ENCODE peak calls at places on chromosomes 7 and 10, in eight cellular contexts. One of them, this sample, is unnamed.

GRCh38 chr7:95798401-95798930 is 26.1 kb downstream of the DYNC1I1 start:
- DNase-seq in HFFc6: no peak
- DNase-seq in activated CD4-positive, alpha-beta T cell treated with anti-CD3 and anti-CD28 coated beads for 48 hours: no peak
- DNase-seq in fibroblast of the aortic adventitia: no peak
- DNase-seq in left lobe of liver: no peak
- DNase-seq in caudate nucleus: no peak
- DNase-seq in RKO: no peak
- DNase-seq in heart right ventricle: no peak
- DNase-seq in this sample: peak

GRCh38 chr7:27784399-27785053 is 44.6 kb downstream of the TAX1BP1 start:
- DNase-seq in caudate nucleus: no peak
- DNase-seq in activated CD4-positive, alpha-beta T cell treated with anti-CD3 and anti-CD28 coated beads for 48 hours: peak
- DNase-seq in fibroblast of the aortic adventitia: peak
- DNase-seq in RKO: peak
- DNase-seq in HFFc6: peak
- DNase-seq in heart right ventricle: no peak
- DNase-seq in left lobe of liver: no peak
- DNase-seq in this sample: no peak

GRCh38 chr7:26467104-26467503 is 175.4 kb downstream of the SNX10 start:
- DNase-seq in activated CD4-positive, alpha-beta T cell treated with anti-CD3 and anti-CD28 coated beads for 48 hours: no peak
- DNase-seq in left lobe of liver: no peak
- DNase-seq in caudate nucleus: no peak
- DNase-seq in HFFc6: no peak
- DNase-seq in fibroblast of the aortic adventitia: no peak
- DNase-seq in RKO: no peak
- DNase-seq in heart right ventricle: no peak
- DNase-seq in this sample: no peak

GRCh38 chr10:10489086-10489485 is 528.6 kb upstream of the CELF2 start:
- DNase-seq in heart right ventricle: no peak
- DNase-seq in RKO: no peak
- DNase-seq in activated CD4-positive, alpha-beta T cell treated with anti-CD3 and anti-CD28 coated beads for 48 hours: no peak
- DNase-seq in left lobe of liver: no peak
- DNase-seq in HFFc6: no peak
- DNase-seq in fibroblast of the aortic adventitia: no peak
- DNase-seq in caudate nucleus: no peak
- DNase-seq in this sample: no peak

GRCh38 chr7:138257459-138258193 is 181.4 kb downstream of the AKR1D1 start:
- DNase-seq in activated CD4-positive, alpha-beta T cell treated with anti-CD3 and anti-CD28 coated beads for 48 hours: no peak
- DNase-seq in heart right ventricle: peak
- DNase-seq in caudate nucleus: no peak
- DNase-seq in HFFc6: no peak
- DNase-seq in RKO: no peak
- DNase-seq in left lobe of liver: no peak
- DNase-seq in fibroblast of the aortic adventitia: peak
- DNase-seq in this sample: no peak

GRCh38 chr10:36608866-36609265 is 516.5 kb upstream of the ANKRD30A start:
- DNase-seq in caudate nucleus: no peak
- DNase-seq in HFFc6: no peak
- DNase-seq in left lobe of liver: no peak
- DNase-seq in activated CD4-positive, alpha-beta T cell treated with anti-CD3 and anti-CD28 coated beads for 48 hours: no peak
- DNase-seq in heart right ventricle: no peak
- DNase-seq in RKO: no peak
- DNase-seq in fibroblast of the aortic adventitia: peak
- DNase-seq in this sample: no peak

GRCh38 chr7:49398730-49399129 is 374.7 kb upstream of the VWC2 start:
- DNase-seq in heart right ventricle: no peak
- DNase-seq in RKO: peak
- DNase-seq in caudate nucleus: no peak
- DNase-seq in HFFc6: no peak
- DNase-seq in left lobe of liver: no peak
- DNase-seq in activated CD4-positive, alpha-beta T cell treated with anti-CD3 and anti-CD28 coated beads for 48 hours: no peak
- DNase-seq in fibroblast of the aortic adventitia: no peak
- DNase-seq in this sample: no peak

GRCh38 chr7:152313879-152314604 is 121.8 kb downstream of the KMT2C start:
- DNase-seq in RKO: peak
- DNase-seq in HFFc6: peak
- DNase-seq in activated CD4-positive, alpha-beta T cell treated with anti-CD3 and anti-CD28 coated beads for 48 hours: no peak
- DNase-seq in left lobe of liver: no peak
- DNase-seq in caudate nucleus: no peak
- DNase-seq in heart right ventricle: peak
- DNase-seq in fibroblast of the aortic adventitia: peak
- DNase-seq in this sample: peak

GRCh38 chr10:92801978-92802872 is 46.1 kb upstream of the EXOC6 start:
- DNase-seq in caudate nucleus: no peak
- DNase-seq in heart right ventricle: no peak
- DNase-seq in left lobe of liver: no peak
- DNase-seq in fibroblast of the aortic adventitia: no peak
- DNase-seq in activated CD4-positive, alpha-beta T cell treated with anti-CD3 and anti-CD28 coated beads for 48 hours: no peak
- DNase-seq in RKO: no peak
- DNase-seq in HFFc6: no peak
- DNase-seq in this sample: no peak

GRCh38 chr7:26864309-26865093 is at the start of gene SKAP2:
- DNase-seq in RKO: peak
- DNase-seq in left lobe of liver: peak
- DNase-seq in fibroblast of the aortic adventitia: peak
- DNase-seq in activated CD4-positive, alpha-beta T cell treated with anti-CD3 and anti-CD28 coated beads for 48 hours: peak
- DNase-seq in HFFc6: peak
- DNase-seq in caudate nucleus: peak
- DNase-seq in heart right ventricle: peak
- DNase-seq in this sample: peak

GRCh38 chr10:5259132-5259951 is 62.7 kb downstream of the AKR1C4 start:
- DNase-seq in HFFc6: no peak
- DNase-seq in activated CD4-positive, alpha-beta T cell treated with anti-CD3 and anti-CD28 coated beads for 48 hours: no peak
- DNase-seq in caudate nucleus: no peak
- DNase-seq in heart right ventricle: no peak
- DNase-seq in left lobe of liver: no peak
- DNase-seq in fibroblast of the aortic adventitia: no peak
- DNase-seq in RKO: no peak
- DNase-seq in this sample: no peak

GRCh38 chr10:77253037-77253436 is 384.6 kb downstream of the KCNMA1 start:
- DNase-seq in fibroblast of the aortic adventitia: no peak
- DNase-seq in HFFc6: no peak
- DNase-seq in heart right ventricle: no peak
- DNase-seq in activated CD4-positive, alpha-beta T cell treated with anti-CD3 and anti-CD28 coated beads for 48 hours: no peak
- DNase-seq in caudate nucleus: no peak
- DNase-seq in RKO: no peak
- DNase-seq in left lobe of liver: no peak
- DNase-seq in this sample: no peak

GRCh38 chr10:65032867-65033769 is 1511.9 kb downstream of the REEP3 start:
- DNase-seq in fibroblast of the aortic adventitia: no peak
- DNase-seq in heart right ventricle: no peak
- DNase-seq in activated CD4-positive, alpha-beta T cell treated with anti-CD3 and anti-CD28 coated beads for 48 hours: no peak
- DNase-seq in left lobe of liver: no peak
- DNase-seq in caudate nucleus: no peak
- DNase-seq in HFFc6: no peak
- DNase-seq in RKO: no peak
- DNase-seq in this sample: no peak

GRCh38 chr7:1109581-1110310 is 21.8 kb downstream of the GPER1 start:
- DNase-seq in activated CD4-positive, alpha-beta T cell treated with anti-CD3 and anti-CD28 coated beads for 48 hours: no peak
- DNase-seq in fibroblast of the aortic adventitia: no peak
- DNase-seq in heart right ventricle: no peak
- DNase-seq in RKO: no peak
- DNase-seq in left lobe of liver: no peak
- DNase-seq in caudate nucleus: no peak
- DNase-seq in HFFc6: no peak
- DNase-seq in this sample: no peak

GRCh38 chr10:132632851-132633684 is 95.5 kb downstream of the INPP5A start:
- DNase-seq in heart right ventricle: no peak
- DNase-seq in left lobe of liver: no peak
- DNase-seq in fibroblast of the aortic adventitia: peak
- DNase-seq in HFFc6: peak
- DNase-seq in RKO: no peak
- DNase-seq in caudate nucleus: no peak
- DNase-seq in activated CD4-positive, alpha-beta T cell treated with anti-CD3 and anti-CD28 coated beads for 48 hours: peak
- DNase-seq in this sample: no peak

GRCh38 chr7:106944035-106944665 is 79.1 kb downstream of the PIK3CG start:
- DNase-seq in fibroblast of the aortic adventitia: no peak
- DNase-seq in activated CD4-positive, alpha-beta T cell treated with anti-CD3 and anti-CD28 coated beads for 48 hours: no peak
- DNase-seq in left lobe of liver: no peak
- DNase-seq in RKO: no peak
- DNase-seq in caudate nucleus: no peak
- DNase-seq in heart right ventricle: no peak
- DNase-seq in HFFc6: no peak
- DNase-seq in this sample: no peak

GRCh38 chr10:31188792-31189406 is 130.1 kb upstream of the ZEB1 start:
- DNase-seq in HFFc6: peak
- DNase-seq in caudate nucleus: no peak
- DNase-seq in left lobe of liver: no peak
- DNase-seq in RKO: no peak
- DNase-seq in fibroblast of the aortic adventitia: peak
- DNase-seq in activated CD4-positive, alpha-beta T cell treated with anti-CD3 and anti-CD28 coated beads for 48 hours: no peak
- DNase-seq in heart right ventricle: no peak
- DNase-seq in this sample: no peak

GRCh38 chr7:30713397-30713796 is 31.1 kb upstream of the CRHR2 start:
- DNase-seq in caudate nucleus: no peak
- DNase-seq in heart right ventricle: no peak
- DNase-seq in RKO: no peak
- DNase-seq in activated CD4-positive, alpha-beta T cell treated with anti-CD3 and anti-CD28 coated beads for 48 hours: no peak
- DNase-seq in HFFc6: no peak
- DNase-seq in fibroblast of the aortic adventitia: no peak
- DNase-seq in left lobe of liver: no peak
- DNase-seq in this sample: no peak

GRCh38 chr7:101947899-101948298 is 130.5 kb downstream of the CUX1 start:
- DNase-seq in left lobe of liver: peak
- DNase-seq in caudate nucleus: no peak
- DNase-seq in fibroblast of the aortic adventitia: peak
- DNase-seq in heart right ventricle: peak
- DNase-seq in HFFc6: no peak
- DNase-seq in RKO: no peak
- DNase-seq in activated CD4-positive, alpha-beta T cell treated with anti-CD3 and anti-CD28 coated beads for 48 hours: no peak
- DNase-seq in this sample: peak

GRCh38 chr7:140983802-140984201 is 30.9 kb downstream of the MRPS33 start:
- DNase-seq in HFFc6: no peak
- DNase-seq in activated CD4-positive, alpha-beta T cell treated with anti-CD3 and anti-CD28 coated beads for 48 hours: peak
- DNase-seq in RKO: peak
- DNase-seq in caudate nucleus: no peak
- DNase-seq in fibroblast of the aortic adventitia: no peak
- DNase-seq in left lobe of liver: no peak
- DNase-seq in heart right ventricle: no peak
- DNase-seq in this sample: no peak

GRCh38 chr7:36185732-36186131 is 32.7 kb downstream of the EEPD1 start:
- DNase-seq in HFFc6: no peak
- DNase-seq in heart right ventricle: no peak
- DNase-seq in activated CD4-positive, alpha-beta T cell treated with anti-CD3 and anti-CD28 coated beads for 48 hours: no peak
- DNase-seq in RKO: no peak
- DNase-seq in left lobe of liver: no peak
- DNase-seq in caudate nucleus: no peak
- DNase-seq in fibroblast of the aortic adventitia: no peak
- DNase-seq in this sample: no peak

GRCh38 chr10:80410578-80411145 is 2.3 kb downstream of the PRXL2A start:
- DNase-seq in RKO: no peak
- DNase-seq in left lobe of liver: no peak
- DNase-seq in heart right ventricle: no peak
- DNase-seq in activated CD4-positive, alpha-beta T cell treated with anti-CD3 and anti-CD28 coated beads for 48 hours: no peak
- DNase-seq in caudate nucleus: no peak
- DNase-seq in HFFc6: no peak
- DNase-seq in fibroblast of the aortic adventitia: no peak
- DNase-seq in this sample: no peak

GRCh38 chr7:90250601-90251303 is 5.8 kb downstream of the CFAP69 start:
- DNase-seq in fibroblast of the aortic adventitia: peak
- DNase-seq in left lobe of liver: no peak
- DNase-seq in caudate nucleus: no peak
- DNase-seq in HFFc6: peak
- DNase-seq in RKO: no peak
- DNase-seq in heart right ventricle: no peak
- DNase-seq in activated CD4-positive, alpha-beta T cell treated with anti-CD3 and anti-CD28 coated beads for 48 hours: no peak
- DNase-seq in this sample: no peak

GRCh38 chr10:100986623-100986951 is 710 bp downstream of the MRPL43 start:
- DNase-seq in RKO: no peak
- DNase-seq in caudate nucleus: no peak
- DNase-seq in heart right ventricle: no peak
- DNase-seq in HFFc6: no peak
- DNase-seq in left lobe of liver: no peak
- DNase-seq in fibroblast of the aortic adventitia: no peak
- DNase-seq in activated CD4-positive, alpha-beta T cell treated with anti-CD3 and anti-CD28 coated beads for 48 hours: no peak
- DNase-seq in this sample: no peak

GRCh38 chr10:98378722-98379121 is 36.3 kb downstream of the PYROXD2 start:
- DNase-seq in activated CD4-positive, alpha-beta T cell treated with anti-CD3 and anti-CD28 coated beads for 48 hours: no peak
- DNase-seq in heart right ventricle: no peak
- DNase-seq in HFFc6: no peak
- DNase-seq in left lobe of liver: no peak
- DNase-seq in caudate nucleus: no peak
- DNase-seq in fibroblast of the aortic adventitia: no peak
- DNase-seq in RKO: no peak
- DNase-seq in this sample: no peak

GRCh38 chr10:94219829-94220228 is 142.9 kb downstream of the NOC3L start:
- DNase-seq in RKO: no peak
- DNase-seq in activated CD4-positive, alpha-beta T cell treated with anti-CD3 and anti-CD28 coated beads for 48 hours: no peak
- DNase-seq in heart right ventricle: no peak
- DNase-seq in left lobe of liver: no peak
- DNase-seq in HFFc6: no peak
- DNase-seq in caudate nucleus: no peak
- DNase-seq in fibroblast of the aortic adventitia: peak
- DNase-seq in this sample: no peak

GRCh38 chr7:8063706-8064297 is 95.2 kb downstream of the GLCCI1 start:
- DNase-seq in HFFc6: peak
- DNase-seq in RKO: no peak
- DNase-seq in caudate nucleus: no peak
- DNase-seq in left lobe of liver: no peak
- DNase-seq in fibroblast of the aortic adventitia: no peak
- DNase-seq in activated CD4-positive, alpha-beta T cell treated with anti-CD3 and anti-CD28 coated beads for 48 hours: no peak
- DNase-seq in heart right ventricle: no peak
- DNase-seq in this sample: no peak

GRCh38 chr10:119279441-119279840 is 72.1 kb downstream of the GRK5 start:
- DNase-seq in heart right ventricle: no peak
- DNase-seq in caudate nucleus: no peak
- DNase-seq in HFFc6: no peak
- DNase-seq in activated CD4-positive, alpha-beta T cell treated with anti-CD3 and anti-CD28 coated beads for 48 hours: no peak
- DNase-seq in RKO: no peak
- DNase-seq in left lobe of liver: no peak
- DNase-seq in fibroblast of the aortic adventitia: no peak
- DNase-seq in this sample: no peak

GRCh38 chr10:120981601-120982381 is 130.6 kb downstream of the WDR11 start:
- DNase-seq in caudate nucleus: no peak
- DNase-seq in RKO: no peak
- DNase-seq in activated CD4-positive, alpha-beta T cell treated with anti-CD3 and anti-CD28 coated beads for 48 hours: no peak
- DNase-seq in heart right ventricle: no peak
- DNase-seq in fibroblast of the aortic adventitia: no peak
- DNase-seq in HFFc6: no peak
- DNase-seq in left lobe of liver: no peak
- DNase-seq in this sample: no peak

GRCh38 chr7:46369933-46370654 is 449.0 kb upstream of the IGFBP3 start:
- DNase-seq in activated CD4-positive, alpha-beta T cell treated with anti-CD3 and anti-CD28 coated beads for 48 hours: no peak
- DNase-seq in HFFc6: peak
- DNase-seq in heart right ventricle: no peak
- DNase-seq in RKO: no peak
- DNase-seq in caudate nucleus: no peak
- DNase-seq in left lobe of liver: no peak
- DNase-seq in fibroblast of the aortic adventitia: peak
- DNase-seq in this sample: no peak

This sample was measured in NCI-H2081 treated with DMSO at 0.1 percent for 48 hours.